ENCODE peak calls at places on chromosome 7, in six cellular contexts. One of them, this sample, is unnamed.

GRCh38 chr7:786472-787255 is 45.6 kb upstream of the SUN1 start:
- DNase-seq in NCI-H748 treated with DMSO at 0.1 percent for 48 hours: no peak
- DNase-seq in activated CD8-positive, alpha-beta T cell treated with anti-CD3 and anti-CD28 coated beads, Interleukin-2, amount 10 ng/mL, durations not matched to agents 7 days and 5 days: peak
- DNase-seq in adipocyte: peak
- DNase-seq in posterior vena cava: peak
- DNase-seq in NCI-H69: peak
- DNase-seq in this sample: peak

GRCh38 chr7:108251700-108252099 is 121.5 kb upstream of the LAMB4 start:
- DNase-seq in NCI-H748 treated with DMSO at 0.1 percent for 48 hours: no peak
- DNase-seq in activated CD8-positive, alpha-beta T cell treated with anti-CD3 and anti-CD28 coated beads, Interleukin-2, amount 10 ng/mL, durations not matched to agents 7 days and 5 days: no peak
- DNase-seq in adipocyte: no peak
- DNase-seq in posterior vena cava: no peak
- DNase-seq in NCI-H69: no peak
- DNase-seq in this sample: no peak

GRCh38 chr7:44282601-44283171 is 42.7 kb downstream of the CAMK2B start:
- DNase-seq in NCI-H748 treated with DMSO at 0.1 percent for 48 hours: no peak
- DNase-seq in activated CD8-positive, alpha-beta T cell treated with anti-CD3 and anti-CD28 coated beads, Interleukin-2, amount 10 ng/mL, durations not matched to agents 7 days and 5 days: no peak
- DNase-seq in adipocyte: no peak
- DNase-seq in posterior vena cava: peak
- DNase-seq in NCI-H69: no peak
- DNase-seq in this sample: no peak

GRCh38 chr7:100433276-100433591 is 3.1 kb downstream of the PPP1R35 start:
- DNase-seq in NCI-H748 treated with DMSO at 0.1 percent for 48 hours: no peak
- DNase-seq in activated CD8-positive, alpha-beta T cell treated with anti-CD3 and anti-CD28 coated beads, Interleukin-2, amount 10 ng/mL, durations not matched to agents 7 days and 5 days: no peak
- DNase-seq in adipocyte: no peak
- DNase-seq in posterior vena cava: no peak
- DNase-seq in NCI-H69: no peak
- DNase-seq in this sample: no peak

GRCh38 chr7:147145194-147145593 is 1028.6 kb downstream of the CNTNAP2 start:
- DNase-seq in NCI-H748 treated with DMSO at 0.1 percent for 48 hours: no peak
- DNase-seq in activated CD8-positive, alpha-beta T cell treated with anti-CD3 and anti-CD28 coated beads, Interleukin-2, amount 10 ng/mL, durations not matched to agents 7 days and 5 days: no peak
- DNase-seq in adipocyte: no peak
- DNase-seq in posterior vena cava: no peak
- DNase-seq in NCI-H69: peak
- DNase-seq in this sample: no peak

GRCh38 chr7:149197675-149198074 is 2.3 kb downstream of the ZNF282 start:
- DNase-seq in NCI-H748 treated with DMSO at 0.1 percent for 48 hours: no peak
- DNase-seq in activated CD8-positive, alpha-beta T cell treated with anti-CD3 and anti-CD28 coated beads, Interleukin-2, amount 10 ng/mL, durations not matched to agents 7 days and 5 days: no peak
- DNase-seq in adipocyte: no peak
- DNase-seq in posterior vena cava: no peak
- DNase-seq in NCI-H69: no peak
- DNase-seq in this sample: no peak

GRCh38 chr7:17103170-17103569 is 195.3 kb upstream of the AHR start:
- DNase-seq in NCI-H748 treated with DMSO at 0.1 percent for 48 hours: no peak
- DNase-seq in activated CD8-positive, alpha-beta T cell treated with anti-CD3 and anti-CD28 coated beads, Interleukin-2, amount 10 ng/mL, durations not matched to agents 7 days and 5 days: no peak
- DNase-seq in adipocyte: no peak
- DNase-seq in posterior vena cava: no peak
- DNase-seq in NCI-H69: no peak
- DNase-seq in this sample: no peak

GRCh38 chr7:46908770-46909169 is 673.1 kb downstream of the TNS3 start:
- DNase-seq in NCI-H748 treated with DMSO at 0.1 percent for 48 hours: no peak
- DNase-seq in activated CD8-positive, alpha-beta T cell treated with anti-CD3 and anti-CD28 coated beads, Interleukin-2, amount 10 ng/mL, durations not matched to agents 7 days and 5 days: no peak
- DNase-seq in adipocyte: peak
- DNase-seq in posterior vena cava: no peak
- DNase-seq in NCI-H69: no peak
- DNase-seq in this sample: no peak

GRCh38 chr7:43602271-43602670 is 19.4 kb downstream of the STK17A start:
- DNase-seq in NCI-H748 treated with DMSO at 0.1 percent for 48 hours: no peak
- DNase-seq in activated CD8-positive, alpha-beta T cell treated with anti-CD3 and anti-CD28 coated beads, Interleukin-2, amount 10 ng/mL, durations not matched to agents 7 days and 5 days: no peak
- DNase-seq in adipocyte: no peak
- DNase-seq in posterior vena cava: no peak
- DNase-seq in NCI-H69: no peak
- DNase-seq in this sample: no peak

GRCh38 chr7:48083114-48083830 is 5.8 kb upstream of the UPP1 start:
- DNase-seq in NCI-H748 treated with DMSO at 0.1 percent for 48 hours: no peak
- DNase-seq in activated CD8-positive, alpha-beta T cell treated with anti-CD3 and anti-CD28 coated beads, Interleukin-2, amount 10 ng/mL, durations not matched to agents 7 days and 5 days: peak
- DNase-seq in adipocyte: no peak
- DNase-seq in posterior vena cava: no peak
- DNase-seq in NCI-H69: no peak
- DNase-seq in this sample: no peak